ENCODE peak calls at places on chromosomes 5 and 9, in seven cellular contexts. One of them, this sample, is unnamed.

GRCh38 chr5:67901816-67902496 is 313.6 kb upstream of the PIK3R1 start:
- DNase-seq in iPS DF 6.9: no peak
- DNase-seq in germinal center: no peak
- DNase-seq in NCI-H1417 treated with DMSO at 0.1 percent for 48 hours: no peak
- DNase-seq in lung: no peak
- DNase-seq in occipital lobe: no peak
- DNase-seq in neural crest cell: no peak
- DNase-seq in this sample: no peak

GRCh38 chr5:10789021-10789420 is 28.0 kb upstream of the DAP start:
- DNase-seq in iPS DF 6.9: no peak
- DNase-seq in neural crest cell: no peak
- DNase-seq in lung: no peak
- DNase-seq in germinal center: no peak
- DNase-seq in NCI-H1417 treated with DMSO at 0.1 percent for 48 hours: no peak
- DNase-seq in occipital lobe: peak
- DNase-seq in this sample: no peak

GRCh38 chr5:67730917-67731474 is 484.6 kb upstream of the PIK3R1 start:
- DNase-seq in germinal center: no peak
- DNase-seq in iPS DF 6.9: no peak
- DNase-seq in occipital lobe: no peak
- DNase-seq in lung: no peak
- DNase-seq in NCI-H1417 treated with DMSO at 0.1 percent for 48 hours: no peak
- DNase-seq in neural crest cell: no peak
- DNase-seq in this sample: no peak

GRCh38 chr9:10366171-10366779 is 246.5 kb downstream of the PTPRD start:
- DNase-seq in lung: no peak
- DNase-seq in NCI-H1417 treated with DMSO at 0.1 percent for 48 hours: no peak
- DNase-seq in neural crest cell: peak
- DNase-seq in iPS DF 6.9: peak
- DNase-seq in germinal center: peak
- DNase-seq in occipital lobe: no peak
- DNase-seq in this sample: peak

GRCh38 chr5:122220498-122220897 is 91.2 kb downstream of the ZNF474 start:
- DNase-seq in neural crest cell: no peak
- DNase-seq in lung: no peak
- DNase-seq in iPS DF 6.9: no peak
- DNase-seq in germinal center: no peak
- DNase-seq in NCI-H1417 treated with DMSO at 0.1 percent for 48 hours: no peak
- DNase-seq in occipital lobe: no peak
- DNase-seq in this sample: no peak

GRCh38 chr5:142846402-142846801 is 76.2 kb downstream of the ARHGAP26 start:
- DNase-seq in NCI-H1417 treated with DMSO at 0.1 percent for 48 hours: no peak
- DNase-seq in occipital lobe: no peak
- DNase-seq in neural crest cell: no peak
- DNase-seq in iPS DF 6.9: no peak
- DNase-seq in lung: no peak
- DNase-seq in germinal center: no peak
- DNase-seq in this sample: no peak

GRCh38 chr9:133134419-133135190 is 13.6 kb upstream of the RALGDS start:
- DNase-seq in iPS DF 6.9: no peak
- DNase-seq in neural crest cell: no peak
- DNase-seq in NCI-H1417 treated with DMSO at 0.1 percent for 48 hours: no peak
- DNase-seq in occipital lobe: no peak
- DNase-seq in germinal center: no peak
- DNase-seq in lung: no peak
- DNase-seq in this sample: no peak

GRCh38 chr9:3032898-3033297 is 189.0 kb upstream of the PUM3 start:
- DNase-seq in occipital lobe: no peak
- DNase-seq in germinal center: no peak
- DNase-seq in neural crest cell: no peak
- DNase-seq in NCI-H1417 treated with DMSO at 0.1 percent for 48 hours: no peak
- DNase-seq in lung: no peak
- DNase-seq in iPS DF 6.9: no peak
- DNase-seq in this sample: no peak

GRCh38 chr9:93183663-93184438 is at the start of gene WNK2:
- DNase-seq in NCI-H1417 treated with DMSO at 0.1 percent for 48 hours: no peak
- DNase-seq in occipital lobe: no peak
- DNase-seq in lung: no peak
- DNase-seq in germinal center: peak
- DNase-seq in iPS DF 6.9: no peak
- DNase-seq in neural crest cell: no peak
- DNase-seq in this sample: peak

GRCh38 chr9:28758346-28758745 is 1185.1 kb upstream of the C9orf72 start:
- DNase-seq in iPS DF 6.9: no peak
- DNase-seq in germinal center: no peak
- DNase-seq in occipital lobe: no peak
- DNase-seq in neural crest cell: no peak
- DNase-seq in NCI-H1417 treated with DMSO at 0.1 percent for 48 hours: no peak
- DNase-seq in lung: no peak
- DNase-seq in this sample: no peak

GRCh38 chr9:68640421-68641089 is 64.5 kb upstream of the PIP5K1B start:
- DNase-seq in germinal center: peak
- DNase-seq in NCI-H1417 treated with DMSO at 0.1 percent for 48 hours: no peak
- DNase-seq in iPS DF 6.9: no peak
- DNase-seq in occipital lobe: no peak
- DNase-seq in lung: no peak
- DNase-seq in neural crest cell: no peak
- DNase-seq in this sample: no peak

GRCh38 chr9:29150606-29151005 is 1577.3 kb upstream of the C9orf72 start:
- DNase-seq in NCI-H1417 treated with DMSO at 0.1 percent for 48 hours: no peak
- DNase-seq in germinal center: no peak
- DNase-seq in neural crest cell: no peak
- DNase-seq in occipital lobe: no peak
- DNase-seq in iPS DF 6.9: no peak
- DNase-seq in lung: no peak
- DNase-seq in this sample: no peak

GRCh38 chr5:98721231-98721928 is 52.1 kb upstream of the RGMB start:
- DNase-seq in iPS DF 6.9: no peak
- DNase-seq in neural crest cell: no peak
- DNase-seq in lung: no peak
- DNase-seq in germinal center: no peak
- DNase-seq in occipital lobe: no peak
- DNase-seq in NCI-H1417 treated with DMSO at 0.1 percent for 48 hours: no peak
- DNase-seq in this sample: no peak

GRCh38 chr9:105406369-105406768 is 41.5 kb upstream of the FSD1L start:
- DNase-seq in iPS DF 6.9: no peak
- DNase-seq in germinal center: no peak
- DNase-seq in lung: no peak
- DNase-seq in neural crest cell: no peak
- DNase-seq in NCI-H1417 treated with DMSO at 0.1 percent for 48 hours: no peak
- DNase-seq in occipital lobe: no peak
- DNase-seq in this sample: no peak

GRCh38 chr5:72407541-72407940 is 87.4 kb downstream of the PTCD2 start:
- DNase-seq in iPS DF 6.9: no peak
- DNase-seq in occipital lobe: no peak
- DNase-seq in NCI-H1417 treated with DMSO at 0.1 percent for 48 hours: no peak
- DNase-seq in lung: no peak
- DNase-seq in neural crest cell: no peak
- DNase-seq in germinal center: no peak
- DNase-seq in this sample: no peak

GRCh38 chr5:146751781-146752401 is 126.7 kb downstream of the PPP2R2B start:
- DNase-seq in germinal center: no peak
- DNase-seq in lung: no peak
- DNase-seq in neural crest cell: no peak
- DNase-seq in occipital lobe: no peak
- DNase-seq in NCI-H1417 treated with DMSO at 0.1 percent for 48 hours: no peak
- DNase-seq in iPS DF 6.9: no peak
- DNase-seq in this sample: no peak

GRCh38 chr5:180974612-180975315 is 13.9 kb upstream of the BTNL3 start:
- DNase-seq in neural crest cell: no peak
- DNase-seq in germinal center: no peak
- DNase-seq in iPS DF 6.9: no peak
- DNase-seq in NCI-H1417 treated with DMSO at 0.1 percent for 48 hours: no peak
- DNase-seq in occipital lobe: no peak
- DNase-seq in lung: no peak
- DNase-seq in this sample: no peak

GRCh38 chr5:176387384-176387925 is 943 bp downstream of the NOP16 start:
- DNase-seq in germinal center: no peak
- DNase-seq in iPS DF 6.9: no peak
- DNase-seq in occipital lobe: no peak
- DNase-seq in neural crest cell: no peak
- DNase-seq in NCI-H1417 treated with DMSO at 0.1 percent for 48 hours: no peak
- DNase-seq in lung: no peak
- DNase-seq in this sample: no peak

GRCh38 chr5:19531374-19531952 is 456.5 kb downstream of the CDH18 start:
- DNase-seq in NCI-H1417 treated with DMSO at 0.1 percent for 48 hours: no peak
- DNase-seq in germinal center: no peak
- DNase-seq in lung: no peak
- DNase-seq in occipital lobe: no peak
- DNase-seq in iPS DF 6.9: no peak
- DNase-seq in neural crest cell: no peak
- DNase-seq in this sample: no peak

GRCh38 chr5:99694884-99695283 is 766.1 kb upstream of the CHD1 start:
- DNase-seq in iPS DF 6.9: no peak
- DNase-seq in NCI-H1417 treated with DMSO at 0.1 percent for 48 hours: no peak
- DNase-seq in neural crest cell: no peak
- DNase-seq in lung: no peak
- DNase-seq in occipital lobe: no peak
- DNase-seq in germinal center: no peak
- DNase-seq in this sample: peak

GRCh38 chr9:78158286-78158685 is 77.6 kb upstream of the CEP78 start:
- DNase-seq in neural crest cell: no peak
- DNase-seq in occipital lobe: no peak
- DNase-seq in iPS DF 6.9: no peak
- DNase-seq in NCI-H1417 treated with DMSO at 0.1 percent for 48 hours: no peak
- DNase-seq in lung: no peak
- DNase-seq in germinal center: no peak
- DNase-seq in this sample: no peak

GRCh38 chr5:132481243-132482211 is 9.0 kb downstream of the IRF1 start:
- DNase-seq in lung: no peak
- DNase-seq in neural crest cell: no peak
- DNase-seq in occipital lobe: no peak
- DNase-seq in NCI-H1417 treated with DMSO at 0.1 percent for 48 hours: no peak
- DNase-seq in germinal center: no peak
- DNase-seq in iPS DF 6.9: no peak
- DNase-seq in this sample: no peak

GRCh38 chr5:148268556-148268955 is at the start of gene SPINK13:
- DNase-seq in occipital lobe: no peak
- DNase-seq in neural crest cell: no peak
- DNase-seq in NCI-H1417 treated with DMSO at 0.1 percent for 48 hours: no peak
- DNase-seq in iPS DF 6.9: no peak
- DNase-seq in germinal center: no peak
- DNase-seq in lung: no peak
- DNase-seq in this sample: no peak

GRCh38 chr5:114419941-114420340 is 58.1 kb downstream of the KCNN2 start:
- DNase-seq in lung: no peak
- DNase-seq in germinal center: no peak
- DNase-seq in occipital lobe: no peak
- DNase-seq in iPS DF 6.9: no peak
- DNase-seq in NCI-H1417 treated with DMSO at 0.1 percent for 48 hours: no peak
- DNase-seq in neural crest cell: no peak
- DNase-seq in this sample: no peak

GRCh38 chr5:73135021-73135420 is 14.6 kb downstream of the TMEM171 start:
- DNase-seq in iPS DF 6.9: no peak
- DNase-seq in neural crest cell: no peak
- DNase-seq in NCI-H1417 treated with DMSO at 0.1 percent for 48 hours: no peak
- DNase-seq in occipital lobe: no peak
- DNase-seq in germinal center: no peak
- DNase-seq in lung: no peak
- DNase-seq in this sample: no peak

GRCh38 chr5:83093692-83094091 is 16.3 kb downstream of the XRCC4 start:
- DNase-seq in occipital lobe: no peak
- DNase-seq in NCI-H1417 treated with DMSO at 0.1 percent for 48 hours: no peak
- DNase-seq in neural crest cell: no peak
- DNase-seq in germinal center: no peak
- DNase-seq in iPS DF 6.9: no peak
- DNase-seq in lung: no peak
- DNase-seq in this sample: no peak

GRCh38 chr9:12697719-12698118 is 4.5 kb downstream of the TYRP1 start:
- DNase-seq in lung: no peak
- DNase-seq in neural crest cell: no peak
- DNase-seq in occipital lobe: no peak
- DNase-seq in iPS DF 6.9: no peak
- DNase-seq in NCI-H1417 treated with DMSO at 0.1 percent for 48 hours: no peak
- DNase-seq in germinal center: no peak
- DNase-seq in this sample: no peak

GRCh38 chr5:126490167-126490937 is 67.1 kb downstream of the GRAMD2B start:
- DNase-seq in occipital lobe: no peak
- DNase-seq in NCI-H1417 treated with DMSO at 0.1 percent for 48 hours: no peak
- DNase-seq in iPS DF 6.9: no peak
- DNase-seq in lung: no peak
- DNase-seq in germinal center: no peak
- DNase-seq in neural crest cell: peak
- DNase-seq in this sample: no peak

GRCh38 chr9:107332883-107333282 is 49.8 kb downstream of the RAD23B start:
- DNase-seq in NCI-H1417 treated with DMSO at 0.1 percent for 48 hours: no peak
- DNase-seq in germinal center: no peak
- DNase-seq in neural crest cell: no peak
- DNase-seq in lung: no peak
- DNase-seq in iPS DF 6.9: no peak
- DNase-seq in occipital lobe: no peak
- DNase-seq in this sample: no peak

GRCh38 chr5:6773342-6774035 is 60.3 kb downstream of the TENT4A start:
- DNase-seq in lung: no peak
- DNase-seq in iPS DF 6.9: no peak
- DNase-seq in germinal center: no peak
- DNase-seq in occipital lobe: no peak
- DNase-seq in neural crest cell: no peak
- DNase-seq in NCI-H1417 treated with DMSO at 0.1 percent for 48 hours: peak
- DNase-seq in this sample: peak

GRCh38 chr9:133963166-133963565 is 29.0 kb downstream of the VAV2 start:
- DNase-seq in occipital lobe: no peak
- DNase-seq in NCI-H1417 treated with DMSO at 0.1 percent for 48 hours: no peak
- DNase-seq in germinal center: no peak
- DNase-seq in neural crest cell: no peak
- DNase-seq in iPS DF 6.9: no peak
- DNase-seq in lung: no peak
- DNase-seq in this sample: no peak